ENCODE peak calls at places on chromosome 14, in five cellular contexts. L is CD4-positive, alpha-beta T cell; R is islet precursor cell; C is endodermal cell; W is thoracic aorta. E is an unnamed sample.

GRCh38 chr14:31391473-31391872 is 28.9 kb downstream of the HEATR5A start:
- DNase-seq in R (no peak), W (no peak), C (no peak), L (no peak), E (no peak)

GRCh38 chr14:61712137-61712536 is 16.8 kb downstream of the HIF1A start:
- DNase-seq in W (no peak), R (no peak), C (no peak), L (no peak), E (no peak)

GRCh38 chr14:90820958-90821357 is 4.7 kb upstream of the TTC7B start:
- DNase-seq in C (no peak), R (peak), W (no peak), L (peak), E (no peak)

GRCh38 chr14:68308695-68309094 is 484.2 kb downstream of the ZFP36L1 start:
- DNase-seq in W (no peak), R (no peak), L (no peak), C (no peak), E (no peak)

GRCh38 chr14:93105362-93105761 is 10.4 kb downstream of the ITPK1 start:
- DNase-seq in R (peak), C (no peak), W (no peak), L (no peak), E (no peak)

GRCh38 chr14:31934767-31935266 is 142.3 kb upstream of the ARHGAP5 start:
- DNase-seq in R (peak), C (peak), W (no peak), L (no peak), E (peak)

GRCh38 chr14:54472291-54472690 is 16.5 kb downstream of the GMFB start:
- DNase-seq in C (peak), L (no peak), W (no peak), R (no peak), E (no peak)

GRCh38 chr14:28635387-28635786 is 131.2 kb upstream of the FOXG1 start:
- DNase-seq in R (no peak), C (no peak), L (no peak), W (no peak), E (peak)

GRCh38 chr14:100816950-100817901 is 8.7 kb upstream of the MEG3 start:
- DNase-seq in L (no peak), R (no peak), C (peak), W (no peak), E (no peak)

GRCh38 chr14:98952595-98953325 is 319.2 kb downstream of the BCL11B start:
- DNase-seq in C (peak), W (peak), L (no peak), R (peak), E (no peak)

GRCh38 chr14:25049559-25050493 is at the start of gene STXBP6:
- DNase-seq in R (peak), L (no peak), C (peak), W (no peak), E (peak)

GRCh38 chr14:34999500-34999899 is 16.7 kb downstream of the SRP54 start:
- DNase-seq in L (no peak), W (no peak), R (no peak), C (no peak), E (no peak)

GRCh38 chr14:75295491-75296338 is 17.1 kb downstream of the FOS start:
- DNase-seq in C (peak), W (no peak), R (peak), L (peak), E (peak)

GRCh38 chr14:31921251-31921650 is 155.9 kb upstream of the ARHGAP5 start:
- DNase-seq in R (no peak), L (no peak), C (no peak), W (no peak), E (no peak)

GRCh38 chr14:32358781-32359180 is 29.7 kb downstream of the AKAP6 start:
- DNase-seq in C (no peak), W (no peak), L (no peak), R (no peak), E (no peak)

GRCh38 chr14:60241091-60241490 is 7.9 kb upstream of the PPM1A start:
- DNase-seq in W (no peak), C (no peak), L (no peak), R (no peak), E (no peak)

GRCh38 chr14:69999246-69999645 is 120.0 kb downstream of the SMOC1 start:
- DNase-seq in R (no peak), W (no peak), L (no peak), C (no peak), E (peak)

E was measured in Caki2.